ENCODE peak calls at places on chromosomes 7 and 10, in six cellular contexts. One of them, this sample, is unnamed.

GRCh38 chr7:115127399-115128021 is 205.6 kb downstream of the MDFIC start:
- DNase-seq in A549: no peak
- DNase-seq in naive thymus-derived CD4-positive, alpha-beta T cell: no peak
- DNase-seq in psoas muscle: no peak
- DNase-seq in RWPE1: no peak
- DNase-seq in spleen: no peak
- DNase-seq in this sample: no peak

GRCh38 chr7:105678811-105679495 is 97.7 kb upstream of the EFCAB10 start:
- DNase-seq in A549: no peak
- DNase-seq in naive thymus-derived CD4-positive, alpha-beta T cell: peak; percentile 11
- DNase-seq in psoas muscle: peak; percentile 88
- DNase-seq in RWPE1: peak; percentile 45
- DNase-seq in spleen: peak; percentile 91
- DNase-seq in this sample: peak; percentile 36

GRCh38 chr7:38425509-38425908 is 152.1 kb upstream of the TARP start:
- DNase-seq in A549: no peak
- DNase-seq in naive thymus-derived CD4-positive, alpha-beta T cell: no peak
- DNase-seq in psoas muscle: no peak
- DNase-seq in RWPE1: no peak
- DNase-seq in spleen: no peak
- DNase-seq in this sample: no peak

GRCh38 chr10:132375795-132376297 is 21.2 kb upstream of the PWWP2B start:
- DNase-seq in A549: no peak
- DNase-seq in naive thymus-derived CD4-positive, alpha-beta T cell: no peak
- DNase-seq in psoas muscle: no peak
- DNase-seq in RWPE1: no peak
- DNase-seq in spleen: no peak
- DNase-seq in this sample: no peak

GRCh38 chr10:78651287-78651686 is 417.5 kb upstream of the ZMIZ1 start:
- DNase-seq in A549: no peak
- DNase-seq in naive thymus-derived CD4-positive, alpha-beta T cell: no peak
- DNase-seq in psoas muscle: no peak
- DNase-seq in RWPE1: no peak
- DNase-seq in spleen: no peak
- DNase-seq in this sample: no peak

GRCh38 chr7:135993950-135994349 is 16.8 kb upstream of the MTPN start:
- DNase-seq in A549: no peak
- DNase-seq in naive thymus-derived CD4-positive, alpha-beta T cell: no peak
- DNase-seq in psoas muscle: no peak
- DNase-seq in RWPE1: no peak
- DNase-seq in spleen: no peak
- DNase-seq in this sample: no peak

GRCh38 chr10:42646692-42647640 is 8.6 kb upstream of the ZNF33B start:
- DNase-seq in A549: no peak
- DNase-seq in naive thymus-derived CD4-positive, alpha-beta T cell: no peak
- DNase-seq in psoas muscle: no peak
- DNase-seq in RWPE1: peak; percentile 18
- DNase-seq in spleen: no peak
- DNase-seq in this sample: no peak

GRCh38 chr10:14047431-14047830 is 283.3 kb downstream of the FRMD4A start:
- DNase-seq in A549: no peak
- DNase-seq in naive thymus-derived CD4-positive, alpha-beta T cell: no peak
- DNase-seq in psoas muscle: no peak
- DNase-seq in RWPE1: no peak
- DNase-seq in spleen: no peak
- DNase-seq in this sample: no peak

GRCh38 chr7:1593091-1593866 is 23.4 kb upstream of the PSMG3 start:
- DNase-seq in A549: peak; percentile 36
- DNase-seq in naive thymus-derived CD4-positive, alpha-beta T cell: no peak
- DNase-seq in psoas muscle: no peak
- DNase-seq in RWPE1: no peak
- DNase-seq in spleen: no peak
- DNase-seq in this sample: no peak

GRCh38 chr10:17353568-17353967 is 100.8 kb downstream of the ST8SIA6 start:
- DNase-seq in A549: no peak
- DNase-seq in naive thymus-derived CD4-positive, alpha-beta T cell: no peak
- DNase-seq in psoas muscle: no peak
- DNase-seq in RWPE1: peak; percentile 68
- DNase-seq in spleen: no peak
- DNase-seq in this sample: no peak

GRCh38 chr7:32224276-32224675 is 154.1 kb upstream of the PDE1C start:
- DNase-seq in A549: no peak
- DNase-seq in naive thymus-derived CD4-positive, alpha-beta T cell: no peak
- DNase-seq in psoas muscle: no peak
- DNase-seq in RWPE1: no peak
- DNase-seq in spleen: no peak
- DNase-seq in this sample: no peak

GRCh38 chr7:66542528-66543373 is 85.9 kb upstream of the KCTD7 start:
- DNase-seq in A549: no peak
- DNase-seq in naive thymus-derived CD4-positive, alpha-beta T cell: no peak
- DNase-seq in psoas muscle: peak; percentile 38
- DNase-seq in RWPE1: no peak
- DNase-seq in spleen: no peak
- DNase-seq in this sample: no peak

GRCh38 chr7:56079450-56080185 is 13.1 kb downstream of the PHKG1 start:
- DNase-seq in A549: peak; percentile 40
- DNase-seq in naive thymus-derived CD4-positive, alpha-beta T cell: no peak
- DNase-seq in psoas muscle: peak; percentile 96
- DNase-seq in RWPE1: no peak
- DNase-seq in spleen: peak; percentile 74
- DNase-seq in this sample: peak; percentile 56

GRCh38 chr10:115171392-115171960 is 78.3 kb downstream of the ATRNL1 start:
- DNase-seq in A549: no peak
- DNase-seq in naive thymus-derived CD4-positive, alpha-beta T cell: no peak
- DNase-seq in psoas muscle: no peak
- DNase-seq in RWPE1: peak; percentile 14
- DNase-seq in spleen: no peak
- DNase-seq in this sample: no peak

GRCh38 chr7:43569424-43569823 is 13.5 kb upstream of the STK17A start:
- DNase-seq in A549: no peak
- DNase-seq in naive thymus-derived CD4-positive, alpha-beta T cell: no peak
- DNase-seq in psoas muscle: no peak
- DNase-seq in RWPE1: no peak
- DNase-seq in spleen: no peak
- DNase-seq in this sample: no peak
- H3K27ac ChIP-seq in A549: peak overlapping the region; percentile 87
- H3K27ac ChIP-seq in naive thymus-derived CD4-positive, alpha-beta T cell: no peak overlapping the region
- H3K27ac ChIP-seq in psoas muscle: no peak overlapping the region
- H3K27ac ChIP-seq in RWPE1: peak overlapping the region; percentile 83
- H3K27ac ChIP-seq in spleen: no peak overlapping the region
- H3K27ac ChIP-seq in this sample: no peak overlapping the region

GRCh38 chr10:5042922-5043321 is 39.3 kb upstream of the AKR1C2 start:
- DNase-seq in A549: no peak
- DNase-seq in naive thymus-derived CD4-positive, alpha-beta T cell: no peak
- DNase-seq in psoas muscle: no peak
- DNase-seq in RWPE1: no peak
- DNase-seq in spleen: no peak
- DNase-seq in this sample: no peak

GRCh38 chr10:5045095-5045494 is 41.4 kb upstream of the AKR1C2 start:
- DNase-seq in A549: no peak
- DNase-seq in naive thymus-derived CD4-positive, alpha-beta T cell: no peak
- DNase-seq in psoas muscle: no peak
- DNase-seq in RWPE1: no peak
- DNase-seq in spleen: no peak
- DNase-seq in this sample: no peak

GRCh38 chr10:5046410-5046809 is 42.8 kb upstream of the AKR1C2 start:
- DNase-seq in A549: no peak
- DNase-seq in naive thymus-derived CD4-positive, alpha-beta T cell: no peak
- DNase-seq in psoas muscle: no peak
- DNase-seq in RWPE1: no peak
- DNase-seq in spleen: no peak
- DNase-seq in this sample: no peak

GRCh38 chr10:5041471-5042023 is 37.9 kb upstream of the AKR1C2 start:
- DNase-seq in A549: no peak
- DNase-seq in naive thymus-derived CD4-positive, alpha-beta T cell: no peak
- DNase-seq in psoas muscle: no peak
- DNase-seq in RWPE1: no peak
- DNase-seq in spleen: no peak
- DNase-seq in this sample: no peak

DNA sequence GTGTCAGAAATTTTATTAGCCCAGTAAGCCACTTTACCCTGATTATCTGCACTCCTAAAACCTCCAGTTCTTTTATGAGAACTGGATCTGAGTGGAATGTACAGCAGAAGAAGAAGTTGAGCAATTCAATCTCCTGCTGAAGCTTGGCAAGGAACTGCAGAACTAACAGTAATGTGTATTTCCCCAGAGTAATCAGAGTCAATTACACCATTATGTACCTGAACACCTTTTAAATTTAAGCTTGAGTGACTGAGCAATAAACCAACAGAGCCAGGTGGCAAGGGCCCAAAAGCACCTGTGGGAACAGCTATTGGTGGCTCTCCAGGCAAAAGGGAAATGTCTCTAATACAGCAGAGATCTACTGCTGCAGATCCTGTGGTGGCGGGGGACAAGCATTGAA is 40.1 kb upstream of the AKR1C2 start:
- DNase-seq in A549: no peak
- DNase-seq in naive thymus-derived CD4-positive, alpha-beta T cell: no peak
- DNase-seq in psoas muscle: no peak
- DNase-seq in RWPE1: no peak
- DNase-seq in spleen: no peak
- DNase-seq in this sample: no peak
- H3K27ac ChIP-seq in A549: peak overlapping the region; percentile 52
- H3K27ac ChIP-seq in naive thymus-derived CD4-positive, alpha-beta T cell: no peak overlapping the region
- H3K27ac ChIP-seq in psoas muscle: no peak overlapping the region
- H3K27ac ChIP-seq in RWPE1: peak overlapping the region; percentile 29
- H3K27ac ChIP-seq in spleen: no peak overlapping the region
- H3K27ac ChIP-seq in this sample: no peak overlapping the region

GRCh38 chr10:44008270-44008916 is 359.7 kb upstream of the ZNF32 start:
- DNase-seq in A549: peak; percentile 4
- DNase-seq in naive thymus-derived CD4-positive, alpha-beta T cell: no peak
- DNase-seq in psoas muscle: no peak
- DNase-seq in RWPE1: no peak
- DNase-seq in spleen: no peak
- DNase-seq in this sample: no peak
- H3K27ac ChIP-seq in A549: no peak overlapping the region
- H3K27ac ChIP-seq in naive thymus-derived CD4-positive, alpha-beta T cell: no peak overlapping the region
- H3K27ac ChIP-seq in psoas muscle: peak overlapping the region; percentile 30
- H3K27ac ChIP-seq in RWPE1: no peak overlapping the region
- H3K27ac ChIP-seq in spleen: peak overlapping the region; percentile 22
- H3K27ac ChIP-seq in this sample: no peak overlapping the region

GRCh38 chr10:24097771-24098207 is 111.1 kb upstream of the KIAA1217 start:
- DNase-seq in A549: no peak
- DNase-seq in naive thymus-derived CD4-positive, alpha-beta T cell: no peak
- DNase-seq in psoas muscle: no peak
- DNase-seq in RWPE1: no peak
- DNase-seq in spleen: no peak
- DNase-seq in this sample: no peak
- H3K27ac ChIP-seq in A549: no peak overlapping the region
- H3K27ac ChIP-seq in naive thymus-derived CD4-positive, alpha-beta T cell: no peak overlapping the region
- H3K27ac ChIP-seq in psoas muscle: no peak overlapping the region
- H3K27ac ChIP-seq in RWPE1: no peak overlapping the region
- H3K27ac ChIP-seq in spleen: no peak overlapping the region
- H3K27ac ChIP-seq in this sample: no peak overlapping the region

GRCh38 chr10:68871731-68872342 is 29.3 kb upstream of the DDX50 start:
- DNase-seq in A549: no peak
- DNase-seq in naive thymus-derived CD4-positive, alpha-beta T cell: no peak
- DNase-seq in psoas muscle: no peak
- DNase-seq in RWPE1: no peak
- DNase-seq in spleen: no peak
- DNase-seq in this sample: no peak

GRCh38 chr10:68869623-68870022 is 31.5 kb upstream of the DDX50 start:
- DNase-seq in A549: no peak
- DNase-seq in naive thymus-derived CD4-positive, alpha-beta T cell: no peak
- DNase-seq in psoas muscle: no peak
- DNase-seq in RWPE1: no peak
- DNase-seq in spleen: no peak
- DNase-seq in this sample: no peak

GRCh38 chr10:68870545-68871104 is 30.5 kb upstream of the DDX50 start:
- DNase-seq in A549: no peak
- DNase-seq in naive thymus-derived CD4-positive, alpha-beta T cell: no peak
- DNase-seq in psoas muscle: no peak
- DNase-seq in RWPE1: no peak
- DNase-seq in spleen: no peak
- DNase-seq in this sample: no peak

GRCh38 chr10:68871105-68871711 is 29.9 kb upstream of the DDX50 start:
- DNase-seq in A549: peak; percentile 19
- DNase-seq in naive thymus-derived CD4-positive, alpha-beta T cell: no peak
- DNase-seq in psoas muscle: no peak
- DNase-seq in RWPE1: no peak
- DNase-seq in spleen: no peak
- DNase-seq in this sample: no peak

GRCh38 chr10:68870061-68870460 is 31.1 kb upstream of the DDX50 start:
- DNase-seq in A549: no peak
- DNase-seq in naive thymus-derived CD4-positive, alpha-beta T cell: no peak
- DNase-seq in psoas muscle: no peak
- DNase-seq in RWPE1: no peak
- DNase-seq in spleen: no peak
- DNase-seq in this sample: no peak
- H3K27ac ChIP-seq in A549: no peak overlapping the region
- H3K27ac ChIP-seq in naive thymus-derived CD4-positive, alpha-beta T cell: no peak overlapping the region
- H3K27ac ChIP-seq in psoas muscle: no peak overlapping the region
- H3K27ac ChIP-seq in RWPE1: no peak overlapping the region
- H3K27ac ChIP-seq in spleen: no peak overlapping the region
- H3K27ac ChIP-seq in this sample: no peak overlapping the region

GRCh38 chr10:34728361-34728760 is 86.7 kb downstream of the PARD3 start:
- DNase-seq in A549: no peak
- DNase-seq in naive thymus-derived CD4-positive, alpha-beta T cell: no peak
- DNase-seq in psoas muscle: no peak
- DNase-seq in RWPE1: no peak
- DNase-seq in spleen: no peak
- DNase-seq in this sample: no peak
- H3K27ac ChIP-seq in A549: no peak overlapping the region
- H3K27ac ChIP-seq in naive thymus-derived CD4-positive, alpha-beta T cell: no peak overlapping the region
- H3K27ac ChIP-seq in psoas muscle: no peak overlapping the region
- H3K27ac ChIP-seq in RWPE1: no peak overlapping the region
- H3K27ac ChIP-seq in spleen: no peak overlapping the region
- H3K27ac ChIP-seq in this sample: no peak overlapping the region

This sample was measured in substantia nigra.